ENCODE peak calls at places on chromosomes 5 and 9, in eight cellular contexts. One of them, this sample, is unnamed.

GRCh38 chr5:95900383-95900958 is 61.2 kb downstream of the ELL2 start:
- DNase-seq in endothelial cell: no peak
- DNase-seq in EL: peak; percentile 62
- DNase-seq in colonic mucosa: no peak
- DNase-seq in midbrain: peak; percentile 36
- DNase-seq in left cardiac atrium: no peak
- DNase-seq in AG10803: peak; percentile 79
- DNase-seq in germinal center: no peak
- DNase-seq in this sample: no peak

GRCh38 chr5:172683696-172684464 is 42.8 kb downstream of the NEURL1B start:
- DNase-seq in endothelial cell: peak; percentile 20
- DNase-seq in EL: no peak
- DNase-seq in colonic mucosa: no peak
- DNase-seq in midbrain: no peak
- DNase-seq in left cardiac atrium: peak; percentile 45
- DNase-seq in AG10803: no peak
- DNase-seq in germinal center: peak; percentile 67
- DNase-seq in this sample: no peak

GRCh38 chr9:121156263-121156731 is 45.4 kb downstream of the RAB14 start:
- DNase-seq in endothelial cell: no peak
- DNase-seq in EL: peak; percentile 79
- DNase-seq in colonic mucosa: no peak
- DNase-seq in midbrain: no peak
- DNase-seq in left cardiac atrium: no peak
- DNase-seq in AG10803: peak; percentile 80
- DNase-seq in germinal center: peak; percentile 75
- DNase-seq in this sample: no peak

GRCh38 chr5:72149742-72150141 is 42.5 kb downstream of the MAP1B start:
- DNase-seq in endothelial cell: no peak
- DNase-seq in EL: no peak
- DNase-seq in colonic mucosa: no peak
- DNase-seq in midbrain: no peak
- DNase-seq in left cardiac atrium: no peak
- DNase-seq in AG10803: no peak
- DNase-seq in germinal center: no peak
- DNase-seq in this sample: no peak

GRCh38 chr9:84174486-84174885 is 166.1 kb downstream of the SLC28A3 start:
- DNase-seq in endothelial cell: no peak
- DNase-seq in EL: no peak
- DNase-seq in colonic mucosa: no peak
- DNase-seq in midbrain: no peak
- DNase-seq in left cardiac atrium: no peak
- DNase-seq in AG10803: peak; percentile 73
- DNase-seq in germinal center: no peak
- DNase-seq in this sample: no peak

GRCh38 chr9:84697042-84697441 is 27.5 kb downstream of the NTRK2 start:
- DNase-seq in endothelial cell: no peak
- DNase-seq in EL: no peak
- DNase-seq in colonic mucosa: no peak
- DNase-seq in midbrain: no peak
- DNase-seq in left cardiac atrium: no peak
- DNase-seq in AG10803: no peak
- DNase-seq in germinal center: no peak
- DNase-seq in this sample: no peak

GRCh38 chr5:141692919-141693848 is 11.2 kb upstream of the ARAP3 start:
- DNase-seq in endothelial cell: no peak
- DNase-seq in EL: peak; percentile 54
- DNase-seq in colonic mucosa: no peak
- DNase-seq in midbrain: no peak
- DNase-seq in left cardiac atrium: no peak
- DNase-seq in AG10803: no peak
- DNase-seq in germinal center: no peak
- DNase-seq in this sample: peak; percentile 83

GRCh38 chr5:133906303-133906702 is 62.1 kb downstream of the C5orf15 start:
- DNase-seq in endothelial cell: no peak
- DNase-seq in EL: no peak
- DNase-seq in colonic mucosa: no peak
- DNase-seq in midbrain: no peak
- DNase-seq in left cardiac atrium: no peak
- DNase-seq in AG10803: no peak
- DNase-seq in germinal center: peak; percentile 17
- DNase-seq in this sample: no peak

GRCh38 chr9:98656536-98656935 is 52.2 kb downstream of the GABBR2 start:
- DNase-seq in endothelial cell: no peak
- DNase-seq in EL: no peak
- DNase-seq in colonic mucosa: no peak
- DNase-seq in midbrain: no peak
- DNase-seq in left cardiac atrium: no peak
- DNase-seq in AG10803: peak; percentile 63
- DNase-seq in germinal center: no peak
- DNase-seq in this sample: no peak

GRCh38 chr9:130659699-130660248 is 4.6 kb upstream of the PRDM12 start:
- DNase-seq in endothelial cell: no peak
- DNase-seq in EL: no peak
- DNase-seq in colonic mucosa: no peak
- DNase-seq in midbrain: no peak
- DNase-seq in left cardiac atrium: no peak
- DNase-seq in AG10803: no peak
- DNase-seq in germinal center: no peak
- DNase-seq in this sample: no peak

GRCh38 chr5:169728-170094 is 21.6 kb upstream of the LRRC14B start:
- DNase-seq in endothelial cell: no peak
- DNase-seq in EL: no peak
- DNase-seq in colonic mucosa: no peak
- DNase-seq in midbrain: no peak
- DNase-seq in left cardiac atrium: no peak
- DNase-seq in AG10803: no peak
- DNase-seq in germinal center: no peak
- DNase-seq in this sample: no peak

GRCh38 chr5:172646716-172647285 is 5.7 kb downstream of the NEURL1B start:
- DNase-seq in endothelial cell: peak; percentile 47
- DNase-seq in EL: no peak
- DNase-seq in colonic mucosa: peak; percentile 49
- DNase-seq in midbrain: no peak
- DNase-seq in left cardiac atrium: peak; percentile 44
- DNase-seq in AG10803: no peak
- DNase-seq in germinal center: no peak
- DNase-seq in this sample: no peak

GRCh38 chr5:98793223-98793622 is 19.8 kb downstream of the RGMB start:
- DNase-seq in endothelial cell: no peak
- DNase-seq in EL: peak; percentile 1
- DNase-seq in colonic mucosa: no peak
- DNase-seq in midbrain: no peak
- DNase-seq in left cardiac atrium: no peak
- DNase-seq in AG10803: no peak
- DNase-seq in germinal center: no peak
- DNase-seq in this sample: no peak

GRCh38 chr9:109101810-109102209 is 17.9 kb downstream of the TMEM245 start:
- DNase-seq in endothelial cell: no peak
- DNase-seq in EL: peak; percentile 30
- DNase-seq in colonic mucosa: no peak
- DNase-seq in midbrain: no peak
- DNase-seq in left cardiac atrium: no peak
- DNase-seq in AG10803: peak; percentile 34
- DNase-seq in germinal center: no peak
- DNase-seq in this sample: no peak

GRCh38 chr9:89999534-90000370 is 394.9 kb downstream of the GADD45G start:
- DNase-seq in endothelial cell: no peak
- DNase-seq in EL: no peak
- DNase-seq in colonic mucosa: peak; percentile 90
- DNase-seq in midbrain: peak; percentile 31
- DNase-seq in left cardiac atrium: peak; percentile 71
- DNase-seq in AG10803: peak; percentile 53
- DNase-seq in germinal center: peak; percentile 72
- DNase-seq in this sample: peak; percentile 25

GRCh38 chr5:57298985-57299491 is 125.2 kb downstream of the GPBP1 start:
- DNase-seq in endothelial cell: peak; percentile 50
- DNase-seq in EL: peak; percentile 82
- DNase-seq in colonic mucosa: peak; percentile 64
- DNase-seq in midbrain: peak; percentile 80
- DNase-seq in left cardiac atrium: peak; percentile 21
- DNase-seq in AG10803: peak; percentile 80
- DNase-seq in germinal center: peak; percentile 44
- DNase-seq in this sample: peak; percentile 74

GRCh38 chr9:7185612-7186011 is 427.8 kb downstream of the KDM4C start:
- DNase-seq in endothelial cell: no peak
- DNase-seq in EL: peak; percentile 87
- DNase-seq in colonic mucosa: no peak
- DNase-seq in midbrain: no peak
- DNase-seq in left cardiac atrium: no peak
- DNase-seq in AG10803: peak; percentile 89
- DNase-seq in germinal center: no peak
- DNase-seq in this sample: no peak

GRCh38 chr9:121169094-121169601 is 32.5 kb downstream of the RAB14 start:
- DNase-seq in endothelial cell: peak; percentile 18
- DNase-seq in EL: peak; percentile 13
- DNase-seq in colonic mucosa: no peak
- DNase-seq in midbrain: no peak
- DNase-seq in left cardiac atrium: peak; percentile 33
- DNase-seq in AG10803: peak; percentile 24
- DNase-seq in germinal center: no peak
- DNase-seq in this sample: no peak

GRCh38 chr5:33297760-33298216 is 143.0 kb upstream of the TARS1 start:
- DNase-seq in endothelial cell: peak; percentile 8
- DNase-seq in EL: no peak
- DNase-seq in colonic mucosa: no peak
- DNase-seq in midbrain: no peak
- DNase-seq in left cardiac atrium: no peak
- DNase-seq in AG10803: no peak
- DNase-seq in germinal center: no peak
- DNase-seq in this sample: no peak

GRCh38 chr9:133221177-133221809 is 12.2 kb upstream of the OBP2B start:
- DNase-seq in endothelial cell: no peak
- DNase-seq in EL: no peak
- DNase-seq in colonic mucosa: no peak
- DNase-seq in midbrain: no peak
- DNase-seq in left cardiac atrium: no peak
- DNase-seq in AG10803: no peak
- DNase-seq in germinal center: no peak
- DNase-seq in this sample: no peak

GRCh38 chr9:137163101-137163661 is 6.7 kb downstream of the LRRC26 start:
- DNase-seq in endothelial cell: no peak
- DNase-seq in EL: peak; percentile 35
- DNase-seq in colonic mucosa: no peak
- DNase-seq in midbrain: no peak
- DNase-seq in left cardiac atrium: no peak
- DNase-seq in AG10803: no peak
- DNase-seq in germinal center: no peak
- DNase-seq in this sample: no peak

GRCh38 chr5:59128646-59129290 is 545.9 kb downstream of the RAB3C start:
- DNase-seq in endothelial cell: no peak
- DNase-seq in EL: no peak
- DNase-seq in colonic mucosa: no peak
- DNase-seq in midbrain: no peak
- DNase-seq in left cardiac atrium: no peak
- DNase-seq in AG10803: peak; percentile 63
- DNase-seq in germinal center: no peak
- DNase-seq in this sample: no peak

GRCh38 chr5:31719988-31720387 is 81.1 kb downstream of the PDZD2 start:
- DNase-seq in endothelial cell: no peak
- DNase-seq in EL: no peak
- DNase-seq in colonic mucosa: no peak
- DNase-seq in midbrain: no peak
- DNase-seq in left cardiac atrium: no peak
- DNase-seq in AG10803: no peak
- DNase-seq in germinal center: no peak
- DNase-seq in this sample: no peak

GRCh38 chr9:7906783-7907182 is 107.2 kb upstream of the DMAC1 start:
- DNase-seq in endothelial cell: no peak
- DNase-seq in EL: no peak
- DNase-seq in colonic mucosa: no peak
- DNase-seq in midbrain: no peak
- DNase-seq in left cardiac atrium: no peak
- DNase-seq in AG10803: no peak
- DNase-seq in germinal center: no peak
- DNase-seq in this sample: no peak

GRCh38 chr5:95983067-95983466 is 21.4 kb upstream of the ELL2 start:
- DNase-seq in endothelial cell: no peak
- DNase-seq in EL: no peak
- DNase-seq in colonic mucosa: no peak
- DNase-seq in midbrain: no peak
- DNase-seq in left cardiac atrium: no peak
- DNase-seq in AG10803: no peak
- DNase-seq in germinal center: no peak
- DNase-seq in this sample: no peak

GRCh38 chr5:179241764-179242370 is 103.4 kb downstream of the ADAMTS2 start:
- DNase-seq in endothelial cell: no peak
- DNase-seq in EL: no peak
- DNase-seq in colonic mucosa: no peak
- DNase-seq in midbrain: no peak
- DNase-seq in left cardiac atrium: peak; percentile 29
- DNase-seq in AG10803: no peak
- DNase-seq in germinal center: no peak
- DNase-seq in this sample: no peak

This sample was measured in putamen.